ENCODE peak calls at places on chromosomes 12 and 14, in eight cellular contexts. L is LNCaP clone FGC; D is Peyer's patch; O is AG09309; I is activated B cell treated with CpG ODN at 0.5 μM for 24 hours; H is nephron progenitor cell; K is CD8-positive, alpha-beta T cell; F is bronchial epithelial cell. C is an unnamed sample.

GRCh38 chr12:51895378-51896135 is 7.7 kb downstream of the ANKRD33 start:
- DNase-seq in I (no peak), L (no peak), F (no peak), K (no peak), D (no peak), O (no peak), H (no peak), C (no peak)

GRCh38 chr12:46609281-46609623 is 216.5 kb downstream of the SLC38A4 start:
- DNase-seq in D (no peak), F (no peak), I (no peak), K (no peak), H (no peak), O (no peak), L (no peak), C (no peak)

GRCh38 chr14:88825078-88825458 is 617 bp downstream of the TTC8 start:
- DNase-seq in F (no peak), O (no peak), H (no peak), L (no peak), K (no peak), D (no peak), I (no peak), C (no peak)

GRCh38 chr12:121767525-121768016 is 25.9 kb downstream of the RHOF start:
- DNase-seq in D (no peak), K (no peak), L (no peak), F (no peak), O (no peak), I (no peak), H (no peak), C (no peak)

GRCh38 chr12:75670175-75670574 is 158.8 kb upstream of the KRR1 start:
- DNase-seq in D (no peak), K (no peak), L (no peak), H (no peak), O (no peak), I (no peak), F (no peak), C (no peak)

GRCh38 chr12:109464642-109465351 is 12.3 kb downstream of the KCTD10 start:
- DNase-seq in I (no peak), F (no peak), O (no peak), L (no peak), H (no peak), D (no peak), K (no peak), C (no peak)

GRCh38 chr14:101017209-101017608 is 113.7 kb upstream of the RTL1 start:
- DNase-seq in K (no peak), F (no peak), D (no peak), L (no peak), I (no peak), O (peak), H (no peak), C (no peak)

GRCh38 chr12:31536672-31537071 is 54.3 kb downstream of the DENND5B start:
- DNase-seq in I (no peak), O (no peak), L (no peak), H (no peak), F (no peak), K (no peak), D (no peak), C (no peak)

GRCh38 chr12:10101648-10102220 is 2.9 kb upstream of the CLEC1A start:
- DNase-seq in K (no peak), O (no peak), F (no peak), H (no peak), D (no peak), I (no peak), L (no peak), C (no peak)

GRCh38 chr14:91835920-91836843 is 31.2 kb downstream of the TC2N start:
- DNase-seq in H (peak), O (no peak), F (peak), L (peak), D (peak), K (peak), I (peak), C (no peak)

GRCh38 chr14:83172363-83172762 is 1638.7 kb upstream of the SEL1L start:
- DNase-seq in H (no peak), D (no peak), O (no peak), I (no peak), L (no peak), K (no peak), F (peak), C (no peak)

GRCh38 chr12:84638811-84639368 is 273.7 kb downstream of the SLC6A15 start:
- DNase-seq in D (no peak), F (peak), L (no peak), K (no peak), O (no peak), H (no peak), I (no peak), C (no peak)

GRCh38 chr12:21528953-21529352 is 2.9 kb downstream of the SPX start:
- DNase-seq in F (no peak), L (no peak), H (no peak), I (no peak), O (no peak), K (no peak), D (no peak), C (no peak)

GRCh38 chr12:11716794-11717532 is 67.5 kb downstream of the ETV6 start:
- DNase-seq in L (no peak), I (no peak), F (no peak), D (no peak), K (no peak), H (no peak), O (no peak), C (no peak)

GRCh38 chr12:91381309-91381804 is 198.7 kb upstream of the DCN start:
- DNase-seq in H (peak), I (no peak), K (no peak), F (peak), L (no peak), D (no peak), O (peak), C (no peak)

GRCh38 chr14:70416322-70416716 is 571 bp downstream of the SYNJ2BP start:
- DNase-seq in I (no peak), O (no peak), H (no peak), F (no peak), K (no peak), D (no peak), L (no peak), C (no peak)

GRCh38 chr12:32120419-32120818 is 13.8 kb downstream of the BICD1 start:
- DNase-seq in F (no peak), O (no peak), D (no peak), I (no peak), H (no peak), K (no peak), L (no peak), C (peak)

GRCh38 chr14:104610749-104611310 is 6.3 kb upstream of the TMEM179 start:
- DNase-seq in K (no peak), D (no peak), I (no peak), L (no peak), H (no peak), O (no peak), F (no peak), C (no peak)

GRCh38 chr12:23350808-23351207 is 598.7 kb downstream of the SOX5 start:
- DNase-seq in K (no peak), I (no peak), F (no peak), L (no peak), H (no peak), D (no peak), O (no peak), C (no peak)

GRCh38 chr12:107091381-107091780 is 2.0 kb downstream of the CRY1 start:
- DNase-seq in L (no peak), F (peak), H (no peak), K (no peak), O (no peak), I (no peak), D (no peak), C (no peak)

GRCh38 chr14:64767215-64767964 is 63.2 kb downstream of the PLEKHG3 start:
- DNase-seq in H (no peak), D (peak), L (no peak), F (no peak), I (no peak), K (no peak), O (no peak), C (no peak)

GRCh38 chr12:122729583-122730214 is 945 bp downstream of the HCAR1 start:
- DNase-seq in O (no peak), D (no peak), K (no peak), L (no peak), F (no peak), H (no peak), I (no peak), C (no peak)

GRCh38 chr14:99245541-99246511 is 26.2 kb downstream of the BCL11B start:
- DNase-seq in F (no peak), I (no peak), K (peak), L (no peak), D (no peak), H (peak), O (no peak), C (no peak)

GRCh38 chr14:104820669-104821228 is 19.8 kb downstream of the ZBTB42 start:
- DNase-seq in D (peak), K (no peak), H (peak), O (no peak), L (no peak), F (peak), I (no peak), C (no peak)

GRCh38 chr14:40656301-40656700 is 950.4 kb upstream of the LRFN5 start:
- DNase-seq in L (no peak), D (no peak), O (no peak), I (no peak), K (no peak), F (no peak), H (no peak), C (no peak)

GRCh38 chr12:110281549-110282342 is 699 bp downstream of the ATP2A2 start:
- DNase-seq in F (no peak), I (peak), K (peak), D (peak), O (no peak), L (no peak), H (peak), C (no peak)

GRCh38 chr14:20476795-20477194 is 7.6 kb downstream of the PNP start:
- DNase-seq in O (no peak), H (no peak), I (no peak), F (no peak), L (no peak), D (no peak), K (no peak), C (no peak)

GRCh38 chr12:12887471-12887870 is 3.9 kb upstream of the GPRC5A start:
- DNase-seq in F (no peak), K (no peak), O (no peak), H (no peak), D (no peak), I (no peak), L (no peak), C (no peak)

GRCh38 chr14:66078031-66078430 is 408.1 kb upstream of the CCDC196 start:
- DNase-seq in L (peak), F (no peak), D (no peak), O (no peak), I (no peak), H (no peak), K (no peak), C (no peak)

GRCh38 chr12:109758406-109759075 is 44.9 kb downstream of the FAM222A start:
- DNase-seq in K (peak), H (peak), L (no peak), I (peak), D (peak), O (no peak), F (no peak), C (no peak)

GRCh38 chr14:68248481-68249255 is 429.1 kb downstream of the RAD51B start:
- DNase-seq in K (no peak), L (peak), I (peak), F (peak), O (no peak), D (no peak), H (peak), C (no peak)

GRCh38 chr14:50530794-50531193 is 1.6 kb downstream of the MAP4K5 start:
- DNase-seq in H (no peak), F (no peak), L (no peak), D (no peak), K (no peak), O (no peak), I (no peak), C (no peak)

GRCh38 chr14:105117257-105117646 is 51.3 kb downstream of the JAG2 start:
- DNase-seq in H (no peak), L (no peak), O (no peak), F (no peak), D (no peak), K (no peak), I (no peak), C (no peak)

GRCh38 chr14:34750233-34750632 is 35.8 kb upstream of the CFL2 start:
- DNase-seq in L (no peak), D (no peak), F (no peak), O (no peak), K (no peak), I (no peak), H (no peak), C (no peak)

GRCh38 chr12:123748661-123749060 is 13.4 kb upstream of the DNAH10 start:
- DNase-seq in O (no peak), D (no peak), H (no peak), I (no peak), K (no peak), F (peak), L (no peak), C (no peak)

GRCh38 chr12:66066929-66067281 is 63.6 kb downstream of the LLPH start:
- DNase-seq in H (no peak), D (no peak), I (no peak), K (no peak), L (no peak), O (no peak), F (no peak), C (no peak)

GRCh38 chr14:33992274-33993050 is 41.6 kb upstream of the EGLN3 start:
- DNase-seq in I (no peak), L (no peak), H (no peak), K (no peak), O (no peak), D (no peak), F (peak), C (no peak)

GRCh38 chr14:96267336-96267735 is 11.3 kb downstream of the BDKRB1 start:
- DNase-seq in L (no peak), H (no peak), K (no peak), D (no peak), F (peak), O (no peak), I (no peak), C (no peak)

GRCh38 chr14:68359862-68360552 is 432.9 kb downstream of the ZFP36L1 start:
- DNase-seq in F (peak), K (no peak), D (peak), I (no peak), H (no peak), L (no peak), O (no peak), C (no peak)

GRCh38 chr12:71599213-71599612 is 64.4 kb downstream of the ZFC3H1 start:
- DNase-seq in O (no peak), L (no peak), K (no peak), D (no peak), H (no peak), I (no peak), F (peak), C (no peak)

DNA sequence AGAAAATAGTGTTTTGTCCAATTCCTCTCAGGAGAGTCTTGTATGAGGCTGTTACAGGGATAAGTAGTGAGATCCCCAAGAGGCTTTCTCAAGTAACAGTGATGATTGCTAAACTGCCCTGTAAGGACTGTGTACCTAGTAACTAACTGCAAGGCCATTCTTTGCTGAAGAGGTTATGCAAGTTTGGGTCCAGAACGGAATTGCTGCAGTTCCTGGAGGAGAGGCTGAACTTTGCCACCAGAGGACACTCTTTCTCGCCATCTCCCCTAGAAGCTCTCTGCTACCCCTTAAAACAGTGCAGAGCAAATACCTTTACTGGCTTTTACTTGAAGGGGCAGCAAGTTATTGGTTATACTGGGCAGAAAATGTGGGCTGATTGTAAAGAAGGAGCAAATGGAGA is 180.0 kb downstream of the RBM19 start:
- DNase-seq in H (no peak), F (no peak), O (no peak), I (no peak), D (no peak), L (no peak), K (no peak), C (no peak)
- TF ChIP-seq CTCF in H (no peak), F (no peak), O (no peak), I (no peak), D (no peak), L (no peak), K (no peak), C (no peak)

GRCh38 chr12:118064608-118065007 is 3.6 kb upstream of the WSB2 start:
- DNase-seq in I (no peak), H (no peak), L (no peak), K (no peak), O (no peak), D (no peak), F (no peak), C (no peak)
- TF ChIP-seq CTCF in I (no peak), H (peak), L (no peak), K (peak), O (peak), D (no peak), F (peak), C (peak)

DNA sequence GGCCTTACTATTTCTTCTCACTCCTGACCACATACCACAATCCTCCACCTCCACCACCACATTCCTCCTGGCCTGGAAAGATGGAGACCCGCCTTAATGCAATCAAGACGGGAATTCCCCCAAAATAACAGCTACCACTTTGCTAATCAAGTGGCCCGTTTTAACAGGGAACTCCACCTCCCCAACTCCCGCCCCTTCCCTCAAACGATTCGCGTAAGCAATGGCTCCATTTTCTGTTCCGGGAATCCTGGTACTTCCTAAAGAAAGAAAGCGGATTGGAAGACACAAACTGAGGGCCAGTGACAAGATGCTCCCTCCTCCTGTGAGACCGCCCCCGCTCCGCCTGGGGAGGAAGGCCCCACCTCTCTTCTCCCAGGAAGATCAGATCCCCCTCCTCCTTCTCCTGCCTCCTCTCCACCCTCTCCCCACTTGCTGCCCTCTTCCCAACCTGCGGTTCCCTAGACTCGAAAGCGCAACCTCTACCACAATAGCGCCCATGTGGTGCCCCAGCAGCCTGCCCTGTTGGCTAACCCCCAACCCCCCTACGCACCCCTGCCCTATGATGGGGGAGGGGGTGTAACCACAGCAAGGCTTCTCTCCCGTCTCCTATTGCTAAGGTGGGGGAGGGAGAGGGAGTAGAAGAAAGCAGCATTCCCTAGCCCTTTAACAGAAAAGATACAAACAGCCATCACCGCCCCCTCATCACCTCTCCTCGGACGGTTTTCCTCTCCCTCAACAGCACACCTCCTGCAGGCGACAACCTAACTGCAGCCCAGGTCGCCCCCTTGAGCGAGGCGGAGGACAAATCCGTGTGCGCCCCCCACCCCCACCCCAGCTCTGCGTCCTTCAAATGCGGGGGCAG is 777 bp downstream of the ARF3 start:
- DNase-seq in D (peak), I (no peak), F (peak), O (peak), L (peak), H (peak), K (peak), C (no peak)
- TF ChIP-seq CTCF in D (no peak), I (no peak), F (peak), O (no peak), L (no peak), H (no peak), K (no peak), C (peak)

DNA sequence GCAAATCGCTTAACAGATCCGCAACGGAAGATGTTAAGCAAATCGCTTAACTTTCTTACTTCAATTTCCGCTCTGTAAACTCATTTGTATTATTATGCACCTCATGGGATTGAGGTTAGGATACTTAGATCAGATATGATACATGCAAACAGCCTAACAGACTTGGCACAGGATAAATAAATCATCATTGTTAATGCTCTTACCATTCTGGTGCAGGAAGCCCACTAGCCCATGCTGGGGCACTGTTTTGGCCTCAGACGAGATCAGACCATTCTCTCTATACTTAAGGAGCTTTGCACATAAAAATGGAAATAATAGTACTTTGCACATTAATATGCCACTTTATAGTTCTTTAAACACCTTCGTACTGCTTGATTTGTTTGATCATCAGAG is 445 bp downstream of the NCAPD2 start:
- DNase-seq in I (no peak), H (peak), K (no peak), F (no peak), D (no peak), L (no peak), O (no peak), C (peak)
- TF ChIP-seq CTCF in I (no peak), H (no peak), K (no peak), F (no peak), D (no peak), L (no peak), O (no peak), C (peak)

DNA sequence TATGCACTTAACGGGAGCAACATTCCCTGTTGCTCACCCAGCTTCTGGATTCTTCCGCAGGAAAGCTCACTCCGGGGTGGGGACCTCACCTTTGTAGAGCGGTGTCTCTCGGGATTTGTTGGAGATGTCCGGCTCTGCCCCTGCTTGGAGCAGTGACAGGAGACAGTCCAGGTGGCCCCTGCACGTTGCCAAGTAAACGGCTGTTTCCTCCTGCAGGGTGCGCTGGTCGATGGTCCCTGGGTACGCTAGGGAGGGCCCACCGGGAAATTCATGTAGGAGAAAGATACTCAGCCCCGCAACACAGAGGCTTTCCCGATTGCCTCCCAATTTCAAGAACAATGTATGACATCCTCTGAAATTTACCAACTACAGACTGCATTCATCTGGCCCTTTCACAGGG is 23.1 kb downstream of the ASB2 start:
- DNase-seq in F (no peak), I (no peak), H (no peak), D (no peak), L (no peak), O (no peak), K (no peak), C (no peak)
- TF ChIP-seq CTCF in F (no peak), I (no peak), H (no peak), D (no peak), L (no peak), O (no peak), K (no peak), C (no peak)

DNA sequence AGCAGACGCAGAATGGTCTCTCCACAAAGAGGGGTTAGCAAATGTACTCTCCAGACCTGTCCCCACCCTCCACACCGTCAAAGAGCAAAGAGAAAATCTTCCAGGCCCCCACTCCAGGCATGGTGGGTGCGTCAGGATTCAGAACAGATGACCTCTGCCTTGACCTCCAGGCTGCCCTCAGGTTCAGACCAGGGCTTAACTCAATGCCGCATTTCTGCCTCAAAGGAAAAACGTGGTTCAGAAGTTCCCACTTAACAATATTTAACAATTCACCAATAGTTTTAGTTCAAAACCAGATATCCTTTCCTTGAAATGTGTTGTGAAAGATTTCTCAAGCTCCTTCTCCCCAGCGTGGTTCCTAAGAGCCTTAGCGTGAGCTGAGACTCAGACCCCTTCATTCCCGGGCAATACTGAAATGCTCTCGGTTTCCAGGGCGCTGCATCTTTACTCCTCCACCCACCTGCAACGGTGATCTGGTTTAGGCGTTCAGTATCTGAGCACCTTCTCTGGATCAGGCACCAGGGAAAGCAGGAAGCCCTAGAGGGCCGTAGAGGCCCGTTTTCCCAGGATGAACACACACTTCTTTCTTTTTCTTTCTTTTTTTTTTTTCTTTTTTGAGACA is 22.9 kb downstream of the HSP90AA1 start:
- DNase-seq in D (no peak), L (no peak), F (no peak), I (no peak), H (no peak), O (no peak), K (no peak), C (no peak)
- TF ChIP-seq CTCF in D (no peak), L (no peak), F (no peak), I (no peak), H (no peak), O (no peak), K (no peak), C (no peak)

C was measured in GM12864.